ENCODE peak calls at places on chromosomes 3 and 15, in four cellular contexts. L is neuronal stem cell, Z is IMR-90, C is astrocyte. S is an unnamed sample. For H3K9me3, the result is how much of the 10 kb centered on the place peaks cover.

GRCh38 chr3:56787784-56788256 is 13.9 kb downstream of the ARHGEF3 start:
- DNase-seq in C (no peak), Z (no peak), L (no peak), S (no peak)

GRCh38 chr15:42111924-42112323 is 17.6 kb upstream of the PLA2G4D start:
- DNase-seq in C (no peak), L (no peak), Z (no peak), S (no peak)

GRCh38 chr3:160003520-160004128 is 15.0 kb downstream of the IL12A start:
- DNase-seq in L (peak), Z (peak), C (peak), S (peak)

GRCh38 chr15:60124460-60125070 is 120.5 kb downstream of the FOXB1 start:
- DNase-seq in C (no peak), L (no peak), Z (no peak), S (no peak)

GRCh38 chr3:31132132-31132769 is 237.8 kb upstream of the GADL1 start:
- DNase-seq in C (peak), L (peak), Z (peak), S (peak)

GRCh38 chr3:129068291-129068886 is 7.8 kb downstream of the GP9 start:
- DNase-seq in C (no peak), L (no peak), Z (no peak), S (no peak)

GRCh38 chr3:45084820-45085816 is 59.0 kb downstream of the CLEC3B start:
- DNase-seq in C (peak), L (no peak), Z (peak), S (peak)

GRCh38 chr3:36923981-36924747 is 20.7 kb downstream of the TRANK1 start:
- DNase-seq in L (no peak), C (no peak), Z (no peak), S (no peak)

GRCh38 chr3:2614578-2614977 is 495.6 kb downstream of the IL5RA start:
- DNase-seq in L (no peak), Z (no peak), C (no peak), S (no peak)

GRCh38 chr3:81666502-81667121 is 94.8 kb downstream of the GBE1 start:
- DNase-seq in Z (peak), L (no peak), C (peak), S (peak)

GRCh38 chr3:180615954-180616353 is 14.0 kb downstream of the TTC14 start:
- DNase-seq in L (no peak), Z (no peak), C (no peak), S (no peak)

GRCh38 chr3:103218793-103219192 is 784.0 kb downstream of the ZPLD1 start:
- DNase-seq in Z (no peak), C (peak), L (no peak), S (peak)

GRCh38 chr3:35200056-35200455 is 439.3 kb upstream of the ARPP21 start:
- DNase-seq in Z (no peak), C (peak), L (no peak), S (peak)

GRCh38 chr3:120348065-120348980 is 831 bp downstream of the LRRC58 start:
- DNase-seq in L (no peak), Z (peak), C (no peak), S (peak)

GRCh38 chr15:62392411-62392810 is 227.3 kb upstream of the C2CD4B start:
- DNase-seq in L (peak), Z (peak), C (peak), S (peak)

GRCh38 chr15:69451951-69452701 is 492 bp upstream of the RPLP1 start:
- DNase-seq in C (peak), Z (peak), L (no peak), S (peak)

GRCh38 chr3:129908417-129908816 is 14.9 kb upstream of the TMCC1 start:
- DNase-seq in C (peak), Z (no peak), L (no peak), S (no peak)

GRCh38 chr15:65952425-65953053 is 83.2 kb downstream of the RAB11A start:
- DNase-seq in C (peak), L (peak), Z (peak), S (peak)

GRCh38 chr15:67225336-67225735 is 29.1 kb downstream of the AAGAB start:
- DNase-seq in Z (peak), L (no peak), C (peak), S (peak)

GRCh38 chr3:31407665-31408064 is 125.1 kb upstream of the STT3B start:
- DNase-seq in C (peak), L (no peak), Z (peak), S (peak)

GRCh38 chr3:154678271-154678670 is 248.3 kb upstream of the GPR149 start:
- DNase-seq in L (no peak), Z (no peak), C (no peak), S (no peak)

GRCh38 chr3:186549497-186549896 is 5.3 kb upstream of the CRYGS start:
- DNase-seq in Z (no peak), C (no peak), L (no peak), S (no peak)

GRCh38 chr3:99638244-99638948 is at the start of gene COL8A1:
- DNase-seq in Z (peak), L (peak), C (peak), S (peak)

GRCh38 chr3:22089284-22089683 is 338.3 kb upstream of the ZNF385D start:
- DNase-seq in Z (peak), L (peak), C (no peak), S (peak)

GRCh38 chr3:53806182-53807116 is 39.8 kb downstream of the CHDH start:
- DNase-seq in C (peak), Z (peak), L (no peak), S (peak)

GRCh38 chr3:9715764-9716437 is 12.3 kb downstream of the CPNE9 start:
- DNase-seq in Z (peak), L (no peak), C (peak), S (peak)

GRCh38 chr15:66255293-66255676 is 1.7 kb upstream of the MEGF11 start:
- DNase-seq in Z (no peak), L (no peak), C (no peak), S (no peak)

GRCh38 chr3:4079354-4080180 is 223.6 kb upstream of the SETMAR start:
- DNase-seq in C (no peak), Z (no peak), L (no peak), S (no peak)

GRCh38 chr15:78932216-78932808 is 12.5 kb downstream of the CTSH start:
- DNase-seq in C (no peak), L (no peak), Z (no peak), S (no peak)

GRCh38 chr3:109234300-109234699 is 82.0 kb downstream of the DPPA2 start:
- DNase-seq in Z (no peak), C (no peak), L (peak), S (no peak)

GRCh38 chr3:162799910-162800309 is 1303.3 kb downstream of the OTOL1 start:
- DNase-seq in Z (no peak), L (no peak), C (no peak), S (peak)

GRCh38 chr15:83275412-83275811 is 9.1 kb downstream of the BNC1 start:
- DNase-seq in Z (no peak), L (no peak), C (peak), S (no peak)

DNA sequence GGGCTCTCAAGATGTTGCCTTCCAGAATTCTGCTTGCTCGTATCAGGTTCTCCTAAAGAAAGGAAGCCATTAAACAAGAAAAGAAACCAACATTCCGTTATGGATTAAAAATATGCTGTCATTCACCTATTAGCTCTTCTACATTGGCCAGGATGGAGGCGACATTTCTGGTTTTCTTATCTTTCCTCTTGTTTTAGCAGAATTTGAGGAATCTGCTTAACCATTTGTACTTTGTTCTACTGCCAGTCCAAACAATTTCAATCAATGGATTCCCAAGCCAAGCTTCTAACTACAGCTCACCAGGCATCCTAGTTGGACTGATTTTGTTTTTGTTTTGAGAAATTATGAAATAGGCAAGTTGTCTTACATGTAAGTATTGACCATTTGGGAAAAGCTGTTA is 164.6 kb upstream of the TSC22D2 start:
- DNase-seq in L (no peak), Z (no peak), C (peak), S (no peak)
- H3K4me3 ChIP-seq in L (no peak), Z (no peak), C (no peak), S (no peak)

DNA sequence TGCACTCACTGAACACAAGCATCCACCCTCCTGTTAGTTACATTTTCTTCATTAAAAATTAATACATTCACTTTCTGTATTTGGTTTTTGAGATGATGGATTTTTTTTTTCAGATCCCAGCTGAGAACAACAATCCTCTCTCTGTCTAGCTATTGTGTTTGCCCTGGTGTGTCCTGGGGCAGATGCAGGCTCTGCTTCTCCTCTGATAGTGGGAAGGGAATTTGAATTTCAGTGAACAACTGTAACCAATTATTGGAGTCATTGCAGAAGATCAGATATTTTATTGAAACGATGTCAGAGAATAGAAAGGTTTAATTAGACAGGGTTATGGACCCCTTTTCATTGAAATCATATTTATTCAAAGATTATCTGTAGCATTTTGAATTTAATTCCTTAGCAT is 33.1 kb upstream of the RYR3 start:
- DNase-seq in C (no peak), L (no peak), Z (no peak), S (no peak)
- H3K9me3 ChIP-seq in C (under half), L (under half), Z (under half), S (under half)

DNA sequence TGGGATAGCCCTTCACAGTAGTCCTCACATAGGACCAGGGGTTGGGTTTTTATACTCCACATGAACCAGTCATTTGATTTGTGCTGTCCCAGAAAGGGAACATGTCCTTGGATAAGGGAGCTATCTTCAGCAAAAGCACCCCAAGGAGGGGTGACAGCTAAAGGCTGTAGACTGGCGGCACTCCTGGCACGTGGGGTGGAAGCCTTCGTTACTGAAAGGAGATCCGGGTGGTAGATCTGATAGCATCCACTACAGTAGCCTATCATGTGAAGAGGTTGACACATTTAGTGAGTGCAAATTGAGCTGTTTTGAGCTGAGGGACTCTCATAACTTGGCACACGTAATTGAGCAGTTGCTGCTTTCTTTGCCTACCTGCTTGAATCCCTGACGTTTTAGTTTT is 588.8 kb upstream of the GOLIM4 start:
- DNase-seq in Z (no peak), C (no peak), L (no peak), S (no peak)
- H3K4me3 ChIP-seq in Z (no peak), C (no peak), L (no peak), S (no peak)

GRCh38 chr15:25090073-25090733 is 135.4 kb downstream of the SNRPN start:
- DNase-seq in C (no peak), Z (no peak), L (no peak), S (no peak)
- H3K9me3 ChIP-seq in C (under half), Z (half or more), L (under half), S (half or more)

GRCh38 chr3:113696658-113697191 is 283 bp upstream of the USF3 start:
- DNase-seq in C (peak), L (peak), Z (peak), S (peak)

GRCh38 chr3:113697192-113698090 is 999 bp upstream of the USF3 start:
- DNase-seq in C (no peak), L (no peak), Z (peak), S (peak)

GRCh38 chr3:113698891-113699465 is 2.5 kb upstream of the USF3 start:
- DNase-seq in L (no peak), C (peak), Z (peak), S (no peak)

GRCh38 chr3:113695818-113696645 is at the start of gene USF3:
- DNase-seq in C (peak), Z (peak), L (no peak), S (peak)

DNA sequence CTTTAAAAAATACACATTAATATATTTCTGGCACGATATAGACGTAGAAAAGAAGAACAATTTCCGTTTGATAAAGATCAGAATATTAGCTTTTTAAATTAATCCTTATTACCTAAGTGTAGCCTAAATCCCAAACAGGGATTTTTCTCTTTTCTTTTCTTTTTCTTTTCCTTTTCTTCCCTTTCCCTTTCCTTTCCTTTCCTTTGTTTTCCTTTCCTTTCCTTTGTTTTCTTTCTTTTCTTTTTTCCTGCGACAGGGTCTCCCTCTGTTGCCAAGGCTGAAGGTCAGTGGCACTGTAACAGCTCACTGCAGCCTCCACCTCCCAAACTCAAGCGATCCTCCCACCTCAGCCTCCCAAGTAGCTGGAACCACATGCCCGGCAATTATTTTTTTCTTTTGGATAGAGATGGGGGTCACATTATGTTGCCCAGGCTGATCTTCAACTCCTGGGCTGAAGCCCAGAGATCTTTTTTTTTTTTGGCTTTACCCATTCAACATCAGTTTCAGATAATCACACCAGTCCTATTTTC is 1.8 kb upstream of the USF3 start:
- DNase-seq in L (no peak), Z (no peak), C (no peak), S (no peak)
- H3K4me3 ChIP-seq in L (peak), Z (no peak), C (no peak), S (peak)

DNA sequence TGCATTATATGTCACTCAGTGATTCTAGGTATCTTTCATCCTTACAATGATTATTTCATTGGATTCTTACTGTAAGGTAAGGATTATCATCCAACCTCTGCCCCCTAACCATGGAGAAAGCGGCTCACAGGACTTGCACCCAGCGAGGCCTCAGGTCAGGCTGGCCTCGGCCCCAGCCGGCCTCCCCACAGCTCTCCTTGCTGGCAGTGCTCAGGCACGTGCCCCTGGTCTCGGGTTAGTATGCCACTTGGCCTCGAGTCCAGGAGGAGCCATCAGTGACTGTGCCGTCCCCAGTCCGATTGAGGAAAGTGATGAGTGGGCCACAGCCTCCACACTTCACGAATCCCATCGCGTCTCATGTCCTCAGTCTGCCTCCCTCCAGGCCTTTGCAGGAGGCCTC is 35.7 kb upstream of the GABRG3 start:
- DNase-seq in Z (no peak), C (no peak), L (no peak), S (no peak)
- H3K9me3 ChIP-seq in Z (under half), C (under half), L (under half), S (under half)

GRCh38 chr3:118813472-118813871 is 221.2 kb downstream of the IGSF11 start:
- DNase-seq in L (no peak), C (no peak), Z (no peak), S (no peak)

GRCh38 chr3:118810499-118811035 is 224.1 kb downstream of the IGSF11 start:
- DNase-seq in L (no peak), C (no peak), Z (no peak), S (no peak)

GRCh38 chr3:118809696-118810498 is 224.7 kb downstream of the IGSF11 start:
- DNase-seq in L (no peak), C (no peak), Z (no peak), S (no peak)

GRCh38 chr3:118808743-118809142 is 225.9 kb downstream of the IGSF11 start:
- DNase-seq in Z (no peak), L (peak), C (no peak), S (no peak)

GRCh38 chr3:118811333-118811732 is 223.3 kb downstream of the IGSF11 start:
- DNase-seq in Z (no peak), C (no peak), L (no peak), S (no peak)
- H3K4me3 ChIP-seq in Z (no peak), C (no peak), L (no peak), S (no peak)

DNA sequence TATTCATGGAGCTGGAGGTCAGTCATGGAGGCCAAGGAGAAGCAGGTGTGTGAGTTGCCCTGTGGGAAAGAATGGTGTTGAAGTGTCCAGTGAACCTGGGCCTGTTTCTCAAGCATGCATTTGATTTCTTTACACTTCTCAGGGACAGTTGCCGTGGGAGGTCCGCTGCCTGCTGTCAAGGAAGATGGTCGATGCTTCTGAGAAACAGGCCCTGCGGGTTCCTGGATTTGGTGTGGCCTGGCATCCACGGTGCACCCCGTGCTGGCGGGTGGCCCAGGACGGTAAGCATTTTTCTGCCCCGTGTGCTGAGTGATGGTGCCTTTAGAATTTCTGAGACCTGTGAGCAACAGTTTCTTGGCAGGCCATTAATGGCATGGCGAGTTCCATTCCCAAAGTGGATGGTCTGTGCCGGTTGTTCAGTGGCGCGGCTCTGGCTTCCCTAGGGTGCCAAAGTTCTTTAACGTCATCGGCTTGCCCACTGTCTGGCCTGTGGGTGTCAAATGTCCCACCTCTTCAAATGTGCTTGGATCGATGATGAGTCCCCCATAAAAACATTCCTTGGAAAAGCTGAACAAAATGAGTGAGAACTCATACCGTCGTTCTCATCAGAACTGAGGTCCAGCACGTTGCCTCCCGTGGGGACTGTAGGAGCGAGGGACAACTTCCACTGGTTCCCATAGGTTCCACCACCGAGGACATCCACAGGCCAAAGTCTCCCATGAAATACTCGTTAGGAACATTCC is 107.2 kb downstream of the SNRPN start:
- DNase-seq in Z (no peak), L (no peak), C (no peak), S (no peak)
- H3K9me3 ChIP-seq in Z (half or more), L (half or more), C (half or more), S (half or more)

GRCh38 chr3:118782755-118783202 is 251.9 kb downstream of the IGSF11 start:
- DNase-seq in C (peak), Z (no peak), L (no peak), S (no peak)

GRCh38 chr3:118785415-118785814 is 249.2 kb downstream of the IGSF11 start:
- DNase-seq in L (no peak), C (no peak), Z (no peak), S (no peak)

GRCh38 chr3:118781879-118782278 is 252.8 kb downstream of the IGSF11 start:
- DNase-seq in L (no peak), Z (no peak), C (no peak), S (no peak)
- H3K4me3 ChIP-seq in L (no peak), Z (no peak), C (no peak), S (no peak)

S was measured in adipocyte.